ENCODE peak calls at places on chromosomes 4 and X, in four cellular contexts. One of them, this sample, is unnamed.

GRCh38 chr4:180057198-180057821 is 2185.9 kb upstream of the TENM3 start:
- DNase-seq in NCI-H1105: no peak
- DNase-seq in C1 segment of cervical spinal cord: no peak
- DNase-seq in mesendoderm: peak; percentile 66
- DNase-seq in this sample: no peak

GRCh38 chrX:40845331-40845911 is 110.1 kb upstream of the MED14 start:
- DNase-seq in NCI-H1105: no peak
- DNase-seq in C1 segment of cervical spinal cord: no peak
- DNase-seq in mesendoderm: peak; percentile 69
- DNase-seq in this sample: no peak

GRCh38 chrX:99301990-99302389 is 1108.1 kb downstream of the PCDH19 start:
- DNase-seq in NCI-H1105: no peak
- DNase-seq in C1 segment of cervical spinal cord: no peak
- DNase-seq in mesendoderm: peak; percentile 40
- DNase-seq in this sample: no peak

GRCh38 chr4:56764206-56764605 is 57.3 kb downstream of the SPINK2 start:
- DNase-seq in NCI-H1105: no peak
- DNase-seq in C1 segment of cervical spinal cord: no peak
- DNase-seq in mesendoderm: no peak
- DNase-seq in this sample: no peak

GRCh38 chrX:69387559-69388487 is 116.3 kb upstream of the NALF2 start:
- DNase-seq in NCI-H1105: peak; percentile 4
- DNase-seq in C1 segment of cervical spinal cord: peak; percentile 2
- DNase-seq in mesendoderm: peak; percentile 93
- DNase-seq in this sample: no peak

GRCh38 chr4:102819588-102820365 is 7.6 kb downstream of the UBE2D3 start:
- DNase-seq in NCI-H1105: no peak
- DNase-seq in C1 segment of cervical spinal cord: no peak
- DNase-seq in mesendoderm: no peak
- DNase-seq in this sample: no peak

GRCh38 chrX:101260435-101260834 is 30.7 kb downstream of the TAF7L start:
- DNase-seq in NCI-H1105: no peak
- DNase-seq in C1 segment of cervical spinal cord: no peak
- DNase-seq in mesendoderm: peak; percentile 51
- DNase-seq in this sample: no peak

GRCh38 chrX:13440166-13440565 is 120.3 kb upstream of the ATXN3L start:
- DNase-seq in NCI-H1105: no peak
- DNase-seq in C1 segment of cervical spinal cord: no peak
- DNase-seq in mesendoderm: no peak
- DNase-seq in this sample: no peak

GRCh38 chr4:179097741-179098140 is 1655.5 kb upstream of the AGA start:
- DNase-seq in NCI-H1105: no peak
- DNase-seq in C1 segment of cervical spinal cord: no peak
- DNase-seq in mesendoderm: peak; percentile 47
- DNase-seq in this sample: no peak

GRCh38 chr4:69531251-69531650 is 35.5 kb upstream of the UGT2B4 start:
- DNase-seq in NCI-H1105: no peak
- DNase-seq in C1 segment of cervical spinal cord: no peak
- DNase-seq in mesendoderm: no peak
- DNase-seq in this sample: no peak

GRCh38 chr4:137610960-137611359 is 78.7 kb upstream of the PCDH18 start:
- DNase-seq in NCI-H1105: no peak
- DNase-seq in C1 segment of cervical spinal cord: no peak
- DNase-seq in mesendoderm: peak; percentile 58
- DNase-seq in this sample: no peak

GRCh38 chrX:21870494-21870893 is 14.7 kb downstream of the YY2 start:
- DNase-seq in NCI-H1105: no peak
- DNase-seq in C1 segment of cervical spinal cord: no peak
- DNase-seq in mesendoderm: no peak
- DNase-seq in this sample: no peak

GRCh38 chrX:17553451-17553850 is 178.5 kb downstream of the NHS start:
- DNase-seq in NCI-H1105: no peak
- DNase-seq in C1 segment of cervical spinal cord: no peak
- DNase-seq in mesendoderm: peak; percentile 36
- DNase-seq in this sample: no peak

GRCh38 chr4:2330119-2331042 is 68.5 kb upstream of the MXD4 start:
- DNase-seq in NCI-H1105: no peak
- DNase-seq in C1 segment of cervical spinal cord: no peak
- DNase-seq in mesendoderm: no peak
- DNase-seq in this sample: no peak

GRCh38 chrX:150324035-150324728 is 38.9 kb upstream of the MAMLD1 start:
- DNase-seq in NCI-H1105: no peak
- DNase-seq in C1 segment of cervical spinal cord: no peak
- DNase-seq in mesendoderm: peak; percentile 48
- DNase-seq in this sample: no peak

GRCh38 chrX:146278381-146278780 is 460.8 kb downstream of the SLITRK2 start:
- DNase-seq in NCI-H1105: no peak
- DNase-seq in C1 segment of cervical spinal cord: no peak
- DNase-seq in mesendoderm: peak; percentile 39
- DNase-seq in this sample: no peak

GRCh38 chrX:44580466-44580865 is 37.8 kb upstream of the FUNDC1 start:
- DNase-seq in NCI-H1105: no peak
- DNase-seq in C1 segment of cervical spinal cord: no peak
- DNase-seq in mesendoderm: no peak
- DNase-seq in this sample: no peak

GRCh38 chr4:185219551-185220344 is 10.3 kb downstream of the SNX25 start:
- DNase-seq in NCI-H1105: no peak
- DNase-seq in C1 segment of cervical spinal cord: peak; percentile 18
- DNase-seq in mesendoderm: no peak
- DNase-seq in this sample: no peak

GRCh38 chrX:69222103-69223090 is 57.1 kb upstream of the PJA1 start:
- DNase-seq in NCI-H1105: peak; percentile 25
- DNase-seq in C1 segment of cervical spinal cord: peak; percentile 27
- DNase-seq in mesendoderm: peak; percentile 86
- DNase-seq in this sample: peak; percentile 60

GRCh38 chr4:23881052-23881501 is 8.8 kb downstream of the PPARGC1A start:
- DNase-seq in NCI-H1105: no peak
- DNase-seq in C1 segment of cervical spinal cord: no peak
- DNase-seq in mesendoderm: no peak
- DNase-seq in this sample: peak; percentile 26

GRCh38 chrX:130268500-130269170 is at the start of gene ZNF280C:
- DNase-seq in NCI-H1105: peak; percentile 85
- DNase-seq in C1 segment of cervical spinal cord: peak; percentile 70
- DNase-seq in mesendoderm: peak; percentile 95
- DNase-seq in this sample: peak; percentile 94

GRCh38 chrX:40262641-40263560 is 165.1 kb upstream of the BCOR start:
- DNase-seq in NCI-H1105: no peak
- DNase-seq in C1 segment of cervical spinal cord: no peak
- DNase-seq in mesendoderm: peak; percentile 51
- DNase-seq in this sample: no peak

GRCh38 chrX:53234484-53234883 is 9.5 kb upstream of the KDM5C start:
- DNase-seq in NCI-H1105: no peak
- DNase-seq in C1 segment of cervical spinal cord: no peak
- DNase-seq in mesendoderm: no peak
- DNase-seq in this sample: no peak

This sample was measured in NCI-H2107.